ENCODE peak calls at places on chromosomes 4 and X, in four cellular contexts. V is Panc1, W is esophagus muscularis mucosa, F is sigmoid colon. S is an unnamed sample.

GRCh38 chrX:153327561-153327960 is 6.0 kb upstream of the PNMA6F start:
- DNase-seq in V (no peak), F (no peak), W (no peak), S (no peak)

GRCh38 chr4:84481077-84481878 is 17.8 kb downstream of the NKX6-1 start:
- DNase-seq in W (no peak), V (no peak), F (no peak), S (no peak)

GRCh38 chr4:42412251-42412650 is 15.0 kb downstream of the SHISA3 start:
- DNase-seq in W (no peak), F (no peak), V (no peak), S (no peak)

GRCh38 chr4:156255205-156255604 is 301.5 kb upstream of the CTSO start:
- DNase-seq in W (no peak), F (no peak), V (no peak), S (no peak)

GRCh38 chrX:81202413-81202794 is 502 bp downstream of the SH3BGRL start:
- DNase-seq in V (no peak), W (no peak), F (no peak), S (no peak)

GRCh38 chrX:38612281-38612680 is 50.9 kb downstream of the TSPAN7 start:
- DNase-seq in V (no peak), F (no peak), W (no peak), S (no peak)

GRCh38 chr4:153651041-153651960 is 32.8 kb upstream of the TLR2 start:
- DNase-seq in F (peak), V (no peak), W (no peak), S (no peak)

GRCh38 chr4:96194993-96195392 is 355.1 kb downstream of the PDHA2 start:
- DNase-seq in V (no peak), F (no peak), W (no peak), S (no peak)

GRCh38 chrX:17496407-17496806 is 121.4 kb downstream of the NHS start:
- DNase-seq in V (no peak), F (no peak), W (no peak), S (no peak)

GRCh38 chr4:96593422-96593821 is 753.5 kb downstream of the PDHA2 start:
- DNase-seq in W (no peak), F (no peak), V (no peak), S (no peak)

GRCh38 chr4:169148851-169149250 is 121.9 kb downstream of the SH3RF1 start:
- DNase-seq in W (no peak), V (no peak), F (no peak), S (no peak)

GRCh38 chr4:103996637-103997036 is 276.9 kb upstream of the TACR3 start:
- DNase-seq in F (no peak), V (peak), W (no peak), S (no peak)

GRCh38 chrX:97310373-97310772 is 426.7 kb downstream of the RPA4 start:
- DNase-seq in W (no peak), V (no peak), F (no peak), S (no peak)
- TF ChIP-seq POLR2AphosphoS5 in W (no peak), V (no peak), F (no peak), S (no peak)

GRCh38 chrX:51743179-51743957 is at the start of gene GSPT2:
- DNase-seq in V (peak), F (peak), W (no peak), S (peak)
- TF ChIP-seq POLR2AphosphoS5 in V (peak), F (peak), W (peak), S (peak)

DNA sequence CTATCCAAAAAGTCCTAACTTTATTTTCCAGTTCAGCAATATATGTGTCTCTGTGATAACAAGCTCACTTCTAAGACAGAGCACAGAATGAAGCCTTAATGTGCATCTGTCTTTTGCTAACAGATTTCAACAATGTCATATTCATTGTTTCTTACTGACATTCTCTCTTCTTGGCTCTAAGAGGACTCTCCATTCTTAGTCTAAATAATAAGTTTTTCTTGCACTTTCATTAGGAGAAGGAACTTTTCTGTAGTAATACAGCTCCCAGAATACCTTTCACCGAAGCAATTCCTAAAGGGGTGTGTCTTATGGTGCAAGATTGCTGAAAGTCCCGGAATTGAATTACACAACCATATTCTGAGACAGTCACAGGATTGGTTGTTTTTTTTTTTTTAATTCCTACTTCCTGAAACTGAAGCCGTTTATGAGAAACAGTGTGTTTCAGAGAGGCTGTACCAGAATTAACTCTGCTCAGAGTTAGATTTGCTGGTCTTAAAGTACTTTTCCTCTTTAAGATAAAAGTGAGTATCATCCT is at the start of gene ALPK1:
- DNase-seq in F (no peak), V (no peak), W (no peak), S (no peak)
- TF ChIP-seq POLR2AphosphoS5 in F (peak), V (no peak), W (peak), S (no peak)

GRCh38 chrX:56233100-56233499 is 944 bp downstream of the KLF8 start:
- DNase-seq in F (no peak), W (no peak), V (no peak), S (no peak)

GRCh38 chrX:56233682-56234081 is 1.5 kb downstream of the KLF8 start:
- DNase-seq in W (no peak), V (no peak), F (peak), S (peak)

GRCh38 chrX:56228914-56229313 is 3.2 kb upstream of the KLF8 start:
- DNase-seq in F (no peak), W (no peak), V (no peak), S (no peak)

GRCh38 chrX:56231706-56232105 is 450 bp upstream of the KLF8 start:
- DNase-seq in W (no peak), F (no peak), V (no peak), S (no peak)

DNA sequence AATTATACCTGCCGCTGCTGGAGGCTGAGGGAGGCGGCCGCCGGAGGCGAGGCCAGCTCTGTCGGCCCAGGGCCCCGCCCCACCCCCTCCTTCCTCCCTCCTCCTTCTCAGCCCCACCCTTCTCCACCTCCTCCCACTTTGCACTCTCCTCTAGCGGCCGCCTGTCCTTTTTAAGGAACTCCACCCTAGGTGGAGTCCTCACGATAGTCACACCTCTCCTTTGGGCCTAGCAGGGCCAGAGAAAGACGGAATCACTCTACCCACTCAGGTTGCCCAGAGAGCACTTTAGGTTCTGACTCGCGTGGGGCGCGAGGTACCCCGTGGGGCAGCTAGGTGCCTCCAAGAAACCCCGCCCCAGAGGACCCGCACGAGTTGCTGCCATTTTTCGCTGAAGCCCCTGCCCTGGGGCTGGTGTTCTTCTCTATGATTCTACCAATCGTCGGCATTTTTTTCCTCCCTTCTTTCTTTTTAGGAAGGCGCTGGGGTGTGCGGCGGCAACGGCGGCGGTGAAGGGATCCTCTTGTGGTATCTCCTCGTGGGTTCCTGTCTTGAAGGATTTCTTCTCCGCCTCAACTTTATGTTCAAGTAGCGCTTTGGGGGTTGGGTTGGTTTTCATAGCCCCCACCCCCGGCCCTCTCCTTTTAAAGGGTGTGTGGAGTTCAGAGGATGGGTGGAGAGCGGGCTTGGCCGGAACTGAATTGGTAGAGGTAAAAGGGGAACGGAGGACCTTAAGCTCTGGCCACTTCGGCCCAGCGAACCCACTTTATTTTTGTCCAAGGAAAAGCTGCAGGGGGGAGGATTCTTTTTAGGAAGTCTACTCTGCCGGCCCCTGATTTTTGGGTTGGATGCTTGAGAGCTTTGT is at the start of gene KLF8:
- DNase-seq in W (peak), F (peak), V (no peak), S (peak)
- TF ChIP-seq POLR2AphosphoS5 in W (peak), F (peak), V (no peak), S (no peak)